ENCODE peak calls at places on chromosomes 6 and 20, in six cellular contexts. F is breast epithelium, V is HCT116, W is tibial artery, M is adrenal gland, Y is cardiac muscle cell. U is an unnamed sample.

GRCh38 chr20:44692932-44693476 is 22.2 kb upstream of the CCN5 start:
- DNase-seq in W (peak; percentile 98), F (peak; percentile 50), V (peak; percentile 71), Y (no peak), M (peak; percentile 92), U (peak; percentile 85)

GRCh38 chr20:5195655-5196054 is 68.8 kb downstream of the CDS2 start:
- DNase-seq in W (no peak), M (peak; percentile 36), V (no peak), F (no peak), Y (no peak), U (no peak)

GRCh38 chr6:31441368-31442267 is 38.2 kb downstream of the MICA start:
- DNase-seq in M (peak; percentile 89), V (no peak), W (peak; percentile 88), Y (peak; percentile 82), F (peak; percentile 60), U (no peak)

GRCh38 chr6:136115941-136116340 is 134.2 kb downstream of the MTFR2 start:
- DNase-seq in Y (no peak), M (no peak), W (no peak), V (no peak), F (no peak), U (no peak)

GRCh38 chr6:3400162-3400561 is 56.7 kb downstream of the SLC22A23 start:
- DNase-seq in F (no peak), Y (no peak), M (no peak), V (no peak), W (no peak), U (no peak)

GRCh38 chr20:44709380-44709779 is 5.8 kb upstream of the CCN5 start:
- DNase-seq in F (no peak), W (peak; percentile 62), Y (no peak), V (no peak), M (no peak), U (no peak)

GRCh38 chr6:41575598-41575997 is 29.4 kb downstream of the FOXP4 start:
- DNase-seq in V (no peak), W (no peak), M (no peak), F (no peak), Y (no peak), U (no peak)

GRCh38 chr6:23454090-23454998 is 671.7 kb upstream of the NRSN1 start:
- DNase-seq in M (no peak), F (no peak), V (no peak), Y (no peak), W (no peak), U (no peak)

GRCh38 chr6:53956068-53956711 is 155.1 kb upstream of the MLIP start:
- DNase-seq in Y (peak; percentile 84), F (peak; percentile 29), W (peak; percentile 84), M (peak; percentile 81), V (peak; percentile 72), U (peak; percentile 21)

GRCh38 chr6:130520235-130520634 is 154.4 kb downstream of the TMEM200A start:
- DNase-seq in F (no peak), V (no peak), W (no peak), Y (no peak), M (no peak), U (peak; percentile 14)

GRCh38 chr20:15476781-15477180 is 1096.5 kb downstream of the KIF16B start:
- DNase-seq in Y (no peak), F (no peak), W (no peak), M (no peak), V (no peak), U (no peak)

GRCh38 chr20:1934578-1935573 is 39.7 kb downstream of the SIRPA start:
- DNase-seq in M (peak; percentile 93), W (peak; percentile 97), Y (peak; percentile 88), V (no peak), F (no peak), U (peak; percentile 87)

DNA sequence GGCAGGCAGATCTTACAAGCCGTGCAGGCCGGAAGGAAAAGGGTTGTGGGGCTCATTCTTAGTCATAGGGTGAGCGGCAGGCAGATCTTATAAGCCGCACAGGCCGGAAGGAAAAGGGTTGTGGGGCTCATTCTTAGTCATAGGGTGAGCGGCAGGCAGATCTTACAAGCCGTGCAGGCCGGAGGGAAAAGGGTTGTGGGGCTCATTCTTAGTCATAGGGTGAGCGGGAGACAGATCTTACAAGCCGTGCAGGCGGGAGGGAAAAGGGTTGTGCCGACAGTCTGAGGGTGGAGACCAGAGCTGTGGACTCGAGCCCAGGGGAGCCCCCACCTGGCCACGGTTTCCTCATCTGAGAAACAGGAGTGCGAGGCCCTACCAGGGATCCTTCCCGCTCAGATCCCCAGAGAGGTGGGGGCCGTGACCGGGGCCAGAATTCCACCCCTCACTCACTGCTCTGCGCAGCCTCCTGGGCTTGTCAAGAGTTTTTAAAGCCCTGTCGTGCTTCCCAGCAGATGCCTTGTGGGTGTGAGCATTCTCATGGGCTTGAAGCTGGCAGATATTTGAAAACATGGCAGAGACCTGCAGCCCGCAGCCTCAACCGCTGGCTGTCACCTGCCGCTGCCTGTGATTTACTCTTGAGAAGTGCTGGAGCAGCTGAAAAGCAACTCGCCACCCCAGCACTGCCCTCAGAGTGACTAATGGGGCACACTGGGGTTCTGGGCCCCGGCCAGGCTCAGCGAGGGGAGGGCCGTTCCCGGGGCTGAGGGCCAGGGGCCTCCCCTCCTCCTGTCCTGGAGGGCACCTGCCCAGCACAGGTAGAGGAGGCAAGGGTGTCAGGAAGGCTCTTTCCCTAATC is 31.9 kb downstream of the NTSR1 start:
- DNase-seq in F (no peak), M (no peak), V (peak; percentile 97), Y (no peak), W (peak; percentile 60), U (peak; percentile 59)
- H3K4me3 ChIP-seq in F (no peak overlapping the region), M (no peak overlapping the region), V (peak overlapping the region; percentile 26), Y (no peak overlapping the region), W (no peak overlapping the region), U (no peak overlapping the region)

DNA sequence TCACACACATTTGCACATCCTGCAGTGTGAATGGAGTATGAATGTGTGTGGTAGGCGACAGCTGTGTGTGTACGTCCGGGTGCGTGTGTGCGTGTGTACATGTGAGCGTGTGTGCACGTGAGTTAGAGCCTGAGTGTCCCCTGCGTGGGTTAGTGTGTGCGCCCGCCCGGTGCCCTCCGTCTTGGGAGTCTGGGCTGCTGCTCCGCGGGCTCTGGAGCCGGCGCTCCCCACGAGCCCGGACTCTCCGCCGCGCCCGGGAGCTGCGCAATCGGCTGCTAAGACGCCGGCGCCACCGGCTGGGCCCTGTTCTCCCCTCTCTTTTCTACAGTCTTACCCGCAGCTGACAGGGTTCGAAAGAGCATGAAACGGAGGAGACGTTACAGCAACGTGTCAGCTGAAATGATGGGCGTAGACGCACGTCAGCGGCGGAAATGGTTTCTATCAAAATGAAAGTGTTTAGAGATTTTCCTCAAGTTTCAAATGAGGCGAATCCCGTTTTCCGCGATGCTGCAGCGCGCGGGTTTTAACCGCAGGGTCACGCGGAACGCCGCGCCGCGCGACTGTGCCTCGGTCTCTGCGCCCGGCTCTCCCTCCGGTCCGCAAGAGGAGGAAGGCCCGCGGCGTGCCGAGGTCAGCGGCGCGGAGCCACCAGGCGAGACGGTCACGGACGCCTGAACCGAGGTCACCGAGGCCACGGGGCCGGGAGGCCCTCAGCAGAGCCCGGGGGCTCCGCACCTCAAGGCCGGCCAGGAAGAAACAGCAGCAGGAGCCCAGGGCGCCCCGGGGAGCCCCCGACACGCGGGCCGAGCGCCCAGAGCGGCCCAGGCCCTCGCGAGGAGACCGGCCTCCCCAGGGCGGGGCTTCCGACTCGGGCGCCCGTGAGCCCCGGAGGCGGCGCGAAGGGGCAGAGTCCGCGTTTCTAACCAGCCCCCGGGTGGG is 95.3 kb upstream of the BHLHE23 start:
- DNase-seq in F (no peak), M (peak; percentile 59), W (peak; percentile 65), V (no peak), Y (peak; percentile 17), U (peak; percentile 1)
- TF ChIP-seq CTCF in F (no peak), M (no peak), W (no peak), V (no peak), Y (no peak), U (no peak)

GRCh38 chr6:81894286-81894685 is 141.8 kb upstream of the TENT5A start:
- DNase-seq in V (no peak), W (no peak), F (no peak), Y (no peak), M (no peak), U (peak; percentile 56)
- H3K4me3 ChIP-seq in V (no peak overlapping the region), W (no peak overlapping the region), F (no peak overlapping the region), Y (no peak overlapping the region), M (no peak overlapping the region), U (no peak overlapping the region)

GRCh38 chr20:50112512-50113419 is at the start of gene UBE2V1:
- DNase-seq in V (peak; percentile 58), Y (peak; percentile 89), W (peak; percentile 96), M (peak; percentile 95), F (peak; percentile 88), U (no peak)
- TF ChIP-seq CTCF in V (peak; percentile 51), Y (peak; percentile 42), W (peak; percentile 6), M (no peak), F (no peak), U (peak; percentile 48)